ENCODE peak calls at places on chromosomes 12 and 14, in four cellular contexts. One of them, this sample, is unnamed. For H3K4me1, the result is how much of the 10 kb centered on the place peaks cover.

GRCh38 chr12:85633491-85633890 is 202.7 kb downstream of the RASSF9 start:
- DNase-seq in PC-9: no peak
- DNase-seq in A549: no peak
- DNase-seq in lower lobe of right lung: no peak
- DNase-seq in this sample: no peak

GRCh38 chr12:11731455-11731854 is 82.0 kb downstream of the ETV6 start:
- DNase-seq in A549: peak
- DNase-seq in PC-9: no peak
- DNase-seq in lower lobe of right lung: no peak
- DNase-seq in this sample: no peak

GRCh38 chr12:52079576-52080402 is at the start of gene SMIM41:
- DNase-seq in lower lobe of right lung: peak
- DNase-seq in PC-9: no peak
- DNase-seq in A549: no peak
- DNase-seq in this sample: no peak

GRCh38 chr14:80959448-80960006 is 4.1 kb downstream of the TSHR start:
- DNase-seq in lower lobe of right lung: no peak
- DNase-seq in PC-9: no peak
- DNase-seq in A549: no peak
- DNase-seq in this sample: no peak

GRCh38 chr12:116735084-116735483 is 2.8 kb downstream of the SPRING1 start:
- DNase-seq in PC-9: no peak
- DNase-seq in lower lobe of right lung: no peak
- DNase-seq in A549: no peak
- DNase-seq in this sample: no peak

GRCh38 chr12:41277019-41277770 is 89.1 kb downstream of the PDZRN4 start:
- DNase-seq in A549: peak
- DNase-seq in lower lobe of right lung: no peak
- DNase-seq in PC-9: peak
- DNase-seq in this sample: no peak

GRCh38 chr12:65269603-65270002 is 8.9 kb upstream of the MSRB3 start:
- DNase-seq in A549: no peak
- DNase-seq in lower lobe of right lung: no peak
- DNase-seq in PC-9: no peak
- DNase-seq in this sample: no peak

GRCh38 chr14:77143071-77143470 is 1.5 kb upstream of the ZDHHC22 start:
- DNase-seq in A549: no peak
- DNase-seq in PC-9: no peak
- DNase-seq in lower lobe of right lung: no peak
- DNase-seq in this sample: no peak

GRCh38 chr12:29346764-29347421 is 34.1 kb downstream of the ERGIC2 start:
- DNase-seq in A549: no peak
- DNase-seq in PC-9: no peak
- DNase-seq in lower lobe of right lung: no peak
- DNase-seq in this sample: no peak

GRCh38 chr12:101087903-101088302 is 122.1 kb downstream of the SLC5A8 start:
- DNase-seq in lower lobe of right lung: no peak
- DNase-seq in A549: no peak
- DNase-seq in PC-9: no peak
- DNase-seq in this sample: no peak

GRCh38 chr14:89298056-89298834 is 118.8 kb downstream of the FOXN3 start:
- DNase-seq in A549: no peak
- DNase-seq in lower lobe of right lung: no peak
- DNase-seq in PC-9: no peak
- DNase-seq in this sample: no peak

GRCh38 chr14:74019743-74020142 is 594 bp downstream of the BBOF1 start:
- DNase-seq in PC-9: peak
- DNase-seq in lower lobe of right lung: no peak
- DNase-seq in A549: peak
- DNase-seq in this sample: no peak

GRCh38 chr12:4140607-4141301 is 132.8 kb upstream of the CCND2 start:
- DNase-seq in PC-9: no peak
- DNase-seq in A549: no peak
- DNase-seq in lower lobe of right lung: no peak
- DNase-seq in this sample: no peak

GRCh38 chr14:31307618-31308017 is 100.0 kb upstream of the HECTD1 start:
- DNase-seq in PC-9: no peak
- DNase-seq in lower lobe of right lung: no peak
- DNase-seq in A549: no peak
- DNase-seq in this sample: no peak

GRCh38 chr14:72480465-72481243 is 413.2 kb downstream of the DPF3 start:
- DNase-seq in A549: no peak
- DNase-seq in lower lobe of right lung: no peak
- DNase-seq in PC-9: no peak
- DNase-seq in this sample: no peak

DNA sequence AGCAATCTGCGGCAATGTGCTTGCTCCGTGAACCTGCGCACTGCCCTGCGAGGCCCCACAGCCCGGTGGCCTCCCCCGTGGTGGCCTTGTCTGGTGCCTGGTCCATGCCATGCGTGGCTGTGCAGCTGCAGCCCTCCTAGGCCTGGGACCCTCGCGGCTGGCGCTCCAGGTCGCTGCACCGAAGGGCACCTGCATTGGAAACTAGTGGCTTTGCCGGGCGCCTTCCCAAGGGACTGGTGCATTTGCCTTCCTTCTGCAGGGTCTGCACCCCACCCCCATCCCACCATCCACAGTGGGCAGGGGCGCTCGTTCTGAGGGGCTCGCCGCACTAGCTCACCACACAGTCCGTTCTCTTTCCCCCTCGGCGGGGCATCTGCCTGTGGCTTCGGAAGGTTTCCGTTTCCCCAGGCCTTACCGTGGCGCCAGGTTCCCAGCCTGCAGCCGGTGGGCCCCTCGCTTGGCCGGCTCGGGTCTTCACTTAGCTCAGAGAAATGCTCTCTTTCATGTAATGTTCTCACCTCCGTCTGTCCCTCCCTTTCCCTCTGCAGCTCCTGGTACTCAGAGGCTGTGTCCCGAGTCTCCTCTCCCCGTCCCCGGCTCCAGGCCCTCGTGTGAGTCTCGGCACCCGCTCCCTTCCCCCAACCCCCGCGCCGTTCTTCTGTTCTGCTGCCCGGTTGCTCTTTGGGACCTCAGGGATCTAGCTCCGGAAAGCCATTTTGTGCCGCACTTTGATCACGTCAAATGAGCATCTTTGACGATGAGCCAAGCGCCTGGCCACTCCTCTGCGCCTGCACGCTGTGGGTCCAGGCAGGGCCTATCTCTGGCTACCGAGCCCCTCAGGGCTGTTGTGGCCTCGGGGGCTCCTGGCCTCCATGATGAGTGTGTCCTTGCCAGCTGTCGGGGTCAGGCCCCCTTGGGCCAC is 31.9 kb downstream of the JAG2 start:
- DNase-seq in A549: no peak
- DNase-seq in PC-9: no peak
- DNase-seq in lower lobe of right lung: no peak
- DNase-seq in this sample: no peak
- H3K4me1 ChIP-seq in A549: under half
- H3K4me1 ChIP-seq in PC-9: under half
- H3K4me1 ChIP-seq in lower lobe of right lung: under half
- H3K4me1 ChIP-seq in this sample: under half

DNA sequence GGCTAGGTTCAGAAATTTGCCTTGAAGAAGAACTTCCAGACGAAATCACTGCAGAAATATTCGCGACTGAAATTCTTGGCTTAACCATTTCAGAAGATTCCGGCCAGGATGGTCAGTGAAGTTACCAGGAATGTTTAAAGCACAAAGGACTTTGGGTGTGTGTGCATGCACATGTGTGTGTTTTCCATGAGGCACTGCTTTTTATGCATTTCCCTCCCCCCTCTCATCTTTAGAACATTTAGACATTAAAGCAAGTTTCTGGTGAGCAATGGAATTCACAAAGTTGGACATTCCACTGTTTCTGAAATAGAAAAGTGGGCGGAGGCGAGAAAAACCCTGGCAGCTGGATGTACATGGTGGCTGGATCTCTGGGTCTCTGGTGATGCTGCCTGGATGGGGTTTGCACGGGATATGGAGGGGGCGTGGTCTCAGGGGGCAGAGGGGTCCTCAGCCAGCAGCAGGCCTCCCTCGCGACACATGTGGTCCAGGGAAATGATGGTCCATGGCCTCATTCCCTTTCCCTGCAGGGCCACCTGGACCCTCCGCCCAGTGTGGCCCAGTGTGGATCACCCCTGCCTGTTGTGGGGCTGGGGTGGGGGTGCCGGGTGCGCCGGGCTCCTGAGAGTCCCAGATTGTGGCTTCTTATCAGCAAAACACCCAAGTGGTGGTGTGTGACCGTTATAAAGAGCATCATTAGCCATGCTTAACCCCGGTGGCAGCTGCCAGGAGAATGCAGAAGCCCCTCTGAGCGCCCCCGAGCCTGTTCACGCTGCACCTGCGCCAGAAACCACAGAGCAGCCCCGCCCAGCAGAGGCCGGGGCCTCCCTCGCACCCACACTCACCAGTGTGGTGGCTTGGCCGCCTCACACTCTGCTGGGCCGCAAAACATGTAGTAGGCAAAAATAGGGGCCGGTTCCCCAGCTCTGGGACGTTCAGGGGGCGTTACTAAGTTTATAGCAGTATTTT is 17.8 kb upstream of the BCL7A start:
- DNase-seq in A549: no peak
- DNase-seq in lower lobe of right lung: peak
- DNase-seq in PC-9: no peak
- DNase-seq in this sample: no peak
- H3K4me1 ChIP-seq in A549: under half
- H3K4me1 ChIP-seq in lower lobe of right lung: under half
- H3K4me1 ChIP-seq in PC-9: under half
- H3K4me1 ChIP-seq in this sample: under half

GRCh38 chr12:6254491-6254890 is 54.3 kb downstream of the CD9 start:
- DNase-seq in lower lobe of right lung: no peak
- DNase-seq in PC-9: no peak
- DNase-seq in A549: no peak
- DNase-seq in this sample: no peak

GRCh38 chr12:6253278-6253677 is 53.1 kb downstream of the CD9 start:
- DNase-seq in lower lobe of right lung: no peak
- DNase-seq in PC-9: no peak
- DNase-seq in A549: no peak
- DNase-seq in this sample: no peak

GRCh38 chr12:6249580-6249979 is 49.4 kb downstream of the CD9 start:
- DNase-seq in lower lobe of right lung: no peak
- DNase-seq in A549: no peak
- DNase-seq in PC-9: no peak
- DNase-seq in this sample: no peak

GRCh38 chr12:6250343-6250742 is 50.1 kb downstream of the CD9 start:
- DNase-seq in PC-9: no peak
- DNase-seq in A549: no peak
- DNase-seq in lower lobe of right lung: no peak
- DNase-seq in this sample: peak
- H3K4me1 ChIP-seq in PC-9: under half
- H3K4me1 ChIP-seq in A549: under half
- H3K4me1 ChIP-seq in lower lobe of right lung: under half
- H3K4me1 ChIP-seq in this sample: under half

GRCh38 chr12:120397827-120398563 is 29.0 kb upstream of the MSI1 start:
- DNase-seq in PC-9: no peak
- DNase-seq in A549: no peak
- DNase-seq in lower lobe of right lung: no peak
- DNase-seq in this sample: no peak
- H3K4me1 ChIP-seq in PC-9: under half
- H3K4me1 ChIP-seq in A549: under half
- H3K4me1 ChIP-seq in lower lobe of right lung: under half
- H3K4me1 ChIP-seq in this sample: under half

DNA sequence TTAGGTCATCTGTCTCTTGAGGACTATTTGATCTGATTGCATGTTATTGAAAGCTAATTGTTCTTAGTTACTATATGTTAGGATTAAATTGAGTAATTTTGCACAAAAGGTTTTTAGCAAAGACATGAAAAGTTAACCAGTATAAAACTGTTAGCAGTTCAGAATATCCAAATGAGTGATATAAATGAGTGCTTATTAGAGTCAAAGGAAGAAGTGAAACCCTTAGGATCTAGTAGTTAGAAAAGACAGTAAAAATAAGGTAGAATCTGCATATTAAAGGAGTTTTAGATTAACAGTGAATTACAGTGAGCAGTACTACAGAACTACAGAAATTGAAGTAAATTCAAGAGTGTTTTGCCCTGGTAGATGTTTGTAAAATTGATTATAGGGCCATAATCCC is 12.4 kb downstream of the RAP1B start:
- DNase-seq in lower lobe of right lung: no peak
- DNase-seq in A549: no peak
- DNase-seq in PC-9: no peak
- DNase-seq in this sample: no peak
- H3K4me1 ChIP-seq in lower lobe of right lung: half or more
- H3K4me1 ChIP-seq in A549: under half
- H3K4me1 ChIP-seq in PC-9: under half
- H3K4me1 ChIP-seq in this sample: under half

DNA sequence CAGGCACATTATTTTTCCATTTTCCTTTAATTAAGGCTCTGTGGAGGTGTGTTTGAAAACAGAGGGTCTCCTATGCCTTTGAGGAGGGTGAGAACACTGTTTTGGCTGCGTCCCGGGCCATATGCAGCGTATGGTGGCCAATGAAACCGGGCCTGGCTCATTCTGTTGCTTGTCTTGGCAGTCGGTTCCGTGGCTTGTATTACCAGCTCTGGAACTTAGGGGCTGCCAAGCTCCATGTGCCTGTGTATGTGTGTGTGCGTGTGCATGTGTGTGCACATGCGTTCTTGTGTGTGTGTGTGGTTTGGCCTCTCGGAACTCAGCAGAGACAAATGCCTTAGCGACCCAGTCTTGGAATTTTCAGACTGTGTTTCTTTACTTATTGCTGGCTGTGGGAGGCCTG is 2.7 kb downstream of the JDP2 start:
- DNase-seq in A549: no peak
- DNase-seq in PC-9: no peak
- DNase-seq in lower lobe of right lung: no peak
- DNase-seq in this sample: no peak
- H3K4me1 ChIP-seq in A549: under half
- H3K4me1 ChIP-seq in PC-9: under half
- H3K4me1 ChIP-seq in lower lobe of right lung: half or more
- H3K4me1 ChIP-seq in this sample: half or more

This sample was measured in right atrium auricular region.